ENCODE peak calls at places on chromosomes 7 and 10, in six cellular contexts. H is neuronal stem cell, D is H9, U is IMR-90, B is mesenchymal stem cell, I is trophoblast cell. A is an unnamed sample.

GRCh38 chr10:110872984-110873569 is 1.3 kb downstream of the PDCD4 start:
- DNase-seq in H (no peak), D (no peak), U (no peak), B (peak), I (no peak), A (no peak)

GRCh38 chr10:61662794-61663259 is at the start of gene CABCOCO1:
- DNase-seq in H (peak), D (peak), U (peak), B (peak), I (peak), A (peak)

GRCh38 chr7:149722356-149722957 is 50.9 kb downstream of the ZNF467 start:
- DNase-seq in H (no peak), D (no peak), U (no peak), B (no peak), I (no peak), A (no peak)

GRCh38 chr7:57308631-57309408 is 141.2 kb upstream of the ZNF716 start:
- DNase-seq in H (no peak), D (no peak), U (no peak), B (no peak), I (no peak), A (peak)

GRCh38 chr10:110279062-110279986 is 25.4 kb downstream of the SMNDC1 start:
- DNase-seq in H (peak), D (no peak), U (peak), B (peak), I (peak), A (no peak)

GRCh38 chr7:158885624-158886023 is 29.3 kb downstream of the DYNC2I1 start:
- DNase-seq in H (no peak), D (no peak), U (peak), B (peak), I (no peak), A (no peak)

GRCh38 chr10:98425511-98426352 is 10.8 kb upstream of the PYROXD2 start:
- DNase-seq in H (peak), D (peak), U (peak), B (peak), I (peak), A (no peak)

GRCh38 chr10:14588084-14588937 is 186.4 kb downstream of the FAM107B start:
- DNase-seq in H (no peak), D (peak), U (peak), B (peak), I (peak), A (no peak)

GRCh38 chr10:11813855-11814557 is 9.2 kb upstream of the PROSER2 start:
- DNase-seq in H (no peak), D (no peak), U (peak), B (no peak), I (no peak), A (no peak)

GRCh38 chr7:147199868-147200267 is 1083.3 kb downstream of the CNTNAP2 start:
- DNase-seq in H (peak), D (no peak), U (no peak), B (no peak), I (no peak), A (no peak)

GRCh38 chr10:83469719-83470336 is 669.5 kb upstream of the GHITM start:
- DNase-seq in H (no peak), D (no peak), U (no peak), B (no peak), I (no peak), A (no peak)

GRCh38 chr7:101386558-101387199 is 24.0 kb downstream of the COL26A1 start:
- DNase-seq in H (peak), D (peak), U (peak), B (peak), I (no peak), A (no peak)

GRCh38 chr7:30470783-30471182 is 7.8 kb downstream of the NOD1 start:
- DNase-seq in H (no peak), D (no peak), U (peak), B (peak), I (no peak), A (no peak)

GRCh38 chr7:114487174-114487573 is 72.6 kb downstream of the FOXP2 start:
- DNase-seq in H (no peak), D (no peak), U (no peak), B (no peak), I (no peak), A (no peak)

GRCh38 chr7:138235207-138235606 is 158.9 kb downstream of the AKR1D1 start:
- DNase-seq in H (no peak), D (no peak), U (no peak), B (no peak), I (no peak), A (peak)

GRCh38 chr7:88312061-88312663 is 5.5 kb upstream of the STEAP4 start:
- DNase-seq in H (no peak), D (no peak), U (no peak), B (no peak), I (no peak), A (no peak)

GRCh38 chr10:122460891-122461293 is 461 bp upstream of the HTRA1 start:
- DNase-seq in H (no peak), D (no peak), U (no peak), B (no peak), I (no peak), A (no peak)

GRCh38 chr10:110600487-110601101 is 33.1 kb downstream of the SMC3 start:
- DNase-seq in H (peak), D (peak), U (peak), B (peak), I (peak), A (peak)

GRCh38 chr7:131057015-131057518 is 270.6 kb upstream of the MKLN1 start:
- DNase-seq in H (no peak), D (no peak), U (peak), B (peak), I (no peak), A (no peak)

GRCh38 chr7:35026154-35026553 is 11.1 kb downstream of the DPY19L1 start:
- DNase-seq in H (no peak), D (no peak), U (no peak), B (no peak), I (peak), A (no peak)

GRCh38 chr7:108137993-108138392 is 7.8 kb upstream of the LAMB4 start:
- DNase-seq in H (no peak), D (no peak), U (no peak), B (no peak), I (no peak), A (no peak)

GRCh38 chr10:77898323-77899079 is 28.1 kb downstream of the DLG5 start:
- DNase-seq in H (no peak), D (no peak), U (no peak), B (no peak), I (no peak), A (no peak)

GRCh38 chr7:80133361-80134104 is 1.1 kb upstream of the GNAI1 start:
- DNase-seq in H (no peak), D (no peak), U (peak), B (peak), I (no peak), A (no peak)

GRCh38 chr7:118664498-118664897 is 440.0 kb downstream of the ANKRD7 start:
- DNase-seq in H (no peak), D (no peak), U (no peak), B (no peak), I (no peak), A (no peak)

GRCh38 chr7:12884856-12885440 is 197.5 kb downstream of the ARL4A start:
- DNase-seq in H (no peak), D (no peak), U (peak), B (peak), I (no peak), A (no peak)

GRCh38 chr10:13684252-13684791 is 97.6 kb downstream of the PRPF18 start:
- DNase-seq in H (no peak), D (no peak), U (peak), B (peak), I (no peak), A (no peak)

GRCh38 chr7:151231964-151232271 is 365 bp upstream of the CHPF2 start:
- DNase-seq in H (no peak), D (no peak), U (no peak), B (no peak), I (no peak), A (no peak)

GRCh38 chr10:24706479-24707118 is 17.1 kb downstream of the ARHGAP21 start:
- DNase-seq in H (no peak), D (no peak), U (peak), B (peak), I (peak), A (no peak)

GRCh38 chr7:28258240-28258639 is 77.6 kb upstream of the JAZF1 start:
- DNase-seq in H (no peak), D (no peak), U (no peak), B (no peak), I (no peak), A (no peak)

GRCh38 chr7:17131060-17131345 is 167.4 kb upstream of the AHR start:
- DNase-seq in H (no peak), D (no peak), U (peak), B (peak), I (no peak), A (no peak)

GRCh38 chr10:839550-840205 is 91.8 kb downstream of the LARP4B start:
- DNase-seq in H (no peak), D (no peak), U (no peak), B (no peak), I (no peak), A (no peak)

GRCh38 chr10:9234191-9234590 is 1179.7 kb downstream of the GATA3 start:
- DNase-seq in H (no peak), D (no peak), U (no peak), B (no peak), I (no peak), A (no peak)

GRCh38 chr7:20681258-20681882 is 65.9 kb downstream of the ABCB5 start:
- DNase-seq in H (no peak), D (no peak), U (no peak), B (no peak), I (no peak), A (no peak)

GRCh38 chr10:1268856-1269255 is 212.7 kb downstream of the WDR37 start:
- DNase-seq in H (no peak), D (no peak), U (no peak), B (no peak), I (no peak), A (no peak)

DNA sequence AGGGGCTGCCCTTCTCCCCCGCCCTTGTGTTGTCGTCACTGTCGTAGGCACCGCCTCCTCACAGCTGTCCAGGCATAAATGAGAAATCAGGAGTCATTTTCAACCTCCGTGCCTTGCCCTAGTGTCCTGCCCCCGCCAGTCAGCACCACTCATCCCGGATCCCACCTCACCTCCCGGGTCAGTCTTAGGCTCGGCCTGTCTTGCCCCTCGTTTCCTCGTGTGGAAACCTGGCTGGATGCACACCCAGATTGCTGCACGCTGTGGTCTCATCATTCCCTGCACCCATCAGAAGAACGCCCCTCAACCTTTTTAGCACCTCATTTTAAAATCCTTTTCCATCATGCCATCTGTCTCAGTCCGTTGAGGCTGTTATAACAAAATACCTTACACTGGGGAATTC is 213.1 kb downstream of the HECW1 start:
- DNase-seq in H (no peak), D (no peak), U (no peak), B (no peak), I (no peak), A (no peak)
- H3K14ac ChIP-seq in H (no peak), D (no peak), U (no peak), B (no peak), I (no peak), A (no peak)

GRCh38 chr10:117496616-117497028 is 45.9 kb upstream of the EMX2 start:
- DNase-seq in H (peak), D (peak), U (peak), B (peak), I (peak), A (peak)

GRCh38 chr10:117496031-117496430 is 46.5 kb upstream of the EMX2 start:
- DNase-seq in H (no peak), D (no peak), U (no peak), B (no peak), I (no peak), A (no peak)

GRCh38 chr10:117488004-117488403 is 54.5 kb upstream of the EMX2 start:
- DNase-seq in H (no peak), D (no peak), U (no peak), B (no peak), I (no peak), A (no peak)

GRCh38 chr10:117497736-117498135 is 44.8 kb upstream of the EMX2 start:
- DNase-seq in H (no peak), D (no peak), U (no peak), B (no peak), I (no peak), A (no peak)

GRCh38 chr10:117492504-117492903 is 50.0 kb upstream of the EMX2 start:
- DNase-seq in H (no peak), D (no peak), U (no peak), B (no peak), I (no peak), A (no peak)
- H3K14ac ChIP-seq in H (no peak), D (no peak), U (no peak), B (no peak), I (no peak), A (no peak)

GRCh38 chr10:70575486-70575873 is 27.1 kb downstream of the PRF1 start:
- DNase-seq in H (no peak), D (no peak), U (no peak), B (no peak), I (no peak), A (no peak)
- H3K14ac ChIP-seq in H (peak), D (no peak), U (no peak), B (no peak), I (no peak), A (no peak)

GRCh38 chr10:82136103-82136502 is 261.1 kb downstream of the NRG3 start:
- DNase-seq in H (no peak), D (no peak), U (no peak), B (no peak), I (no peak), A (no peak)
- H3K14ac ChIP-seq in H (no peak), D (no peak), U (no peak), B (no peak), I (no peak), A (no peak)

GRCh38 chr10:124044143-124044862 is 49.1 kb downstream of the CHST15 start:
- DNase-seq in H (no peak), D (no peak), U (no peak), B (no peak), I (peak), A (no peak)
- H3K14ac ChIP-seq in H (no peak), D (no peak), U (no peak), B (no peak), I (no peak), A (no peak)

GRCh38 chr10:4981722-4982471 is 18.7 kb downstream of the AKR1C1 start:
- DNase-seq in H (peak), D (peak), U (peak), B (peak), I (peak), A (peak)

GRCh38 chr10:4983615-4984216 is 19.9 kb downstream of the AKR1C2 start:
- DNase-seq in H (no peak), D (no peak), U (no peak), B (no peak), I (no peak), A (no peak)

GRCh38 chr10:4982764-4983226 is 19.6 kb downstream of the AKR1C1 start:
- DNase-seq in H (no peak), D (no peak), U (peak), B (no peak), I (no peak), A (no peak)

GRCh38 chr10:4978870-4979269 is 15.7 kb downstream of the AKR1C1 start:
- DNase-seq in H (no peak), D (no peak), U (no peak), B (no peak), I (no peak), A (no peak)

GRCh38 chr10:4980793-4981192 is 17.6 kb downstream of the AKR1C1 start:
- DNase-seq in H (no peak), D (no peak), U (no peak), B (no peak), I (no peak), A (no peak)
- H3K14ac ChIP-seq in H (no peak), D (no peak), U (no peak), B (no peak), I (no peak), A (no peak)

DNA sequence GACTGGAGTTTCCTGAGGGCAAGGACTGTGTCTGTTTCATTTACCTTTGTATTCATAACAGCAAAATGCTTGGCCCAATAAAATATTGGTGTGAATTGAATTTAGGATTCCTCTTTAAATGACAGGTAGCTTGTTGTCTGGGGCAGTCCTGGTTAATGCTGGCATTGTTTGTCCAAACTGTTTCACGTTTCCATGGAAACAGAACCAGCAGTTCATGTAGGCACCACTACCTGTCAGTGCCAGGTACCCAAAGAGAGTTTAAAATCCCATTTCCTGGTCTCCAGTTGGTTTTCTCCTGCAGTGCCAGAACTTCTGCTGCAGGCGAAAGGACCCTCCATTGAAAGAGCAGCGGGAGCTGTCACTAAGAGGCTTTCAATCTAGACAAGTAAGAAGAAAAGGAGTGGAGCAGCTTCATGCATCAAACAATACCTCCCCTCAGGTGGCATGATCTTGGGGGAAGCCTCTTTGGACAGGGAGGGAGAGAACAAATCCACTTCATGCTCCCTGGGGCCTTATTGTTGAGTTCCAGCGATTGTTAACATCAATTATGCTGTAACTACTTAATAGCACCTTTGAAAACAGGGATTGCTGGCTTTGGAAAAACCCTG is 109.6 kb downstream of the KIF20B start:
- DNase-seq in H (peak), D (no peak), U (no peak), B (no peak), I (peak), A (no peak)
- H3K14ac ChIP-seq in H (no peak), D (no peak), U (no peak), B (no peak), I (no peak), A (no peak)

GRCh38 chr10:54148508-54148907 is 652.5 kb downstream of the PCDH15 start:
- DNase-seq in H (no peak), D (no peak), U (no peak), B (no peak), I (no peak), A (no peak)
- H3K14ac ChIP-seq in H (no peak), D (no peak), U (no peak), B (no peak), I (no peak), A (no peak)

GRCh38 chr7:93239824-93240223 is 7.7 kb downstream of the VPS50 start:
- DNase-seq in H (no peak), D (no peak), U (no peak), B (no peak), I (no peak), A (no peak)
- H3K14ac ChIP-seq in H (no peak), D (no peak), U (no peak), B (no peak), I (no peak), A (no peak)